ENCODE peak calls at places on chromosomes 16 and 17, in six cellular contexts. One of them, this sample, is unnamed. For H3K9me3, the result is how much of the 10 kb centered on the place peaks cover.

GRCh38 chr17:81608082-81608481 is 28.8 kb downstream of the NPLOC4 start:
- DNase-seq in left lung: no peak
- DNase-seq in esophagus muscularis mucosa: no peak
- DNase-seq in prostate gland: no peak
- DNase-seq in pancreas: no peak
- DNase-seq in Panc1: no peak
- DNase-seq in this sample: no peak

GRCh38 chr16:20898938-20899502 is 1.1 kb downstream of the DCUN1D3 start:
- DNase-seq in left lung: no peak
- DNase-seq in esophagus muscularis mucosa: no peak
- DNase-seq in prostate gland: no peak
- DNase-seq in pancreas: no peak
- DNase-seq in Panc1: no peak
- DNase-seq in this sample: no peak

GRCh38 chr17:33099906-33100305 is 108.3 kb downstream of the SPACA3 start:
- DNase-seq in left lung: no peak
- DNase-seq in esophagus muscularis mucosa: no peak
- DNase-seq in prostate gland: no peak
- DNase-seq in pancreas: no peak
- DNase-seq in Panc1: no peak
- DNase-seq in this sample: no peak

GRCh38 chr17:80217703-80218362 is 2.3 kb downstream of the SGSH start:
- DNase-seq in left lung: peak
- DNase-seq in esophagus muscularis mucosa: no peak
- DNase-seq in prostate gland: no peak
- DNase-seq in pancreas: no peak
- DNase-seq in Panc1: no peak
- DNase-seq in this sample: no peak

GRCh38 chr16:23836404-23837291 is 865 bp downstream of the PRKCB start:
- DNase-seq in left lung: peak
- DNase-seq in esophagus muscularis mucosa: no peak
- DNase-seq in prostate gland: no peak
- DNase-seq in pancreas: no peak
- DNase-seq in Panc1: no peak
- DNase-seq in this sample: no peak

GRCh38 chr17:7435676-7436555 is 681 bp downstream of the TMEM102 start:
- DNase-seq in left lung: peak
- DNase-seq in esophagus muscularis mucosa: no peak
- DNase-seq in prostate gland: peak
- DNase-seq in pancreas: peak
- DNase-seq in Panc1: no peak
- DNase-seq in this sample: no peak

GRCh38 chr17:74786411-74787097 is 10.4 kb upstream of the NAT9 start:
- DNase-seq in left lung: no peak
- DNase-seq in esophagus muscularis mucosa: no peak
- DNase-seq in prostate gland: no peak
- DNase-seq in pancreas: no peak
- DNase-seq in Panc1: no peak
- DNase-seq in this sample: no peak

GRCh38 chr17:17075037-17075755 is 32.9 kb downstream of the MPRIP start:
- DNase-seq in left lung: no peak
- DNase-seq in esophagus muscularis mucosa: no peak
- DNase-seq in prostate gland: no peak
- DNase-seq in pancreas: no peak
- DNase-seq in Panc1: no peak
- DNase-seq in this sample: peak

GRCh38 chr16:6625606-6626005 is 707.0 kb upstream of the RBFOX1 start:
- DNase-seq in left lung: no peak
- DNase-seq in esophagus muscularis mucosa: no peak
- DNase-seq in prostate gland: no peak
- DNase-seq in pancreas: no peak
- DNase-seq in Panc1: no peak
- DNase-seq in this sample: no peak

GRCh38 chr16:35182043-35182677 is 1722.7 kb downstream of the TP53TG3F start:
- DNase-seq in left lung: no peak
- DNase-seq in esophagus muscularis mucosa: peak
- DNase-seq in prostate gland: no peak
- DNase-seq in pancreas: no peak
- DNase-seq in Panc1: no peak
- DNase-seq in this sample: no peak
- H3K9me3 ChIP-seq in left lung: under half
- H3K9me3 ChIP-seq in esophagus muscularis mucosa: under half
- H3K9me3 ChIP-seq in prostate gland: under half
- H3K9me3 ChIP-seq in pancreas: under half
- H3K9me3 ChIP-seq in Panc1: under half
- H3K9me3 ChIP-seq in this sample: under half

GRCh38 chr16:27449434-27450188 is 47.6 kb downstream of the IL21R start:
- DNase-seq in left lung: no peak
- DNase-seq in esophagus muscularis mucosa: no peak
- DNase-seq in prostate gland: no peak
- DNase-seq in pancreas: no peak
- DNase-seq in Panc1: no peak
- DNase-seq in this sample: no peak
- TF ChIP-seq CTCF in left lung: no peak
- TF ChIP-seq CTCF in esophagus muscularis mucosa: no peak
- TF ChIP-seq CTCF in prostate gland: no peak
- TF ChIP-seq CTCF in pancreas: no peak
- TF ChIP-seq CTCF in Panc1: no peak
- TF ChIP-seq CTCF in this sample: no peak

DNA sequence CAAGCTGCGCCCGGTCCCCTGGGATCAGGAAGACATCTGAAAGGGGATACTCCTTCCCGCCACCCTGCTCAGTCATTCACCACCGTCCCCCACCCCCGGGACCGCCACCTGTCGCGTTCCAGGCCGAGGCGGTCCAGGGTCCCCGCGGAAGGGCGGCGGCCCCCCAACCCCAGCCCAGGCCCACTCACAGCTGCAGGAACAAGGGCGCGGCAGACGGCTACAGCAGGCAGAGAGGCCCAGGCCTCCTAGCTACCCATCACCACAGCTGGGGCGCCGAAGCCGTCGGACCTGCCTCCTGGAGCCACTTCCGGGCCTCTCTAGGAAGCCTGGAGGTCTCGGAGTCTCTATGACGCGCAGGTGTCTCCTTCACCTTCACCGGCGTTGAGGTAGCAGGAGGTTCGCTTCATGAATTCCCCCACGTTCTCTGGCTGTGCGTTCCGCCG is at the start of gene SDR42E1:
- DNase-seq in left lung: peak
- DNase-seq in esophagus muscularis mucosa: no peak
- DNase-seq in prostate gland: peak
- DNase-seq in pancreas: peak
- DNase-seq in Panc1: no peak
- DNase-seq in this sample: peak
- H3K9me3 ChIP-seq in left lung: under half
- H3K9me3 ChIP-seq in esophagus muscularis mucosa: under half
- H3K9me3 ChIP-seq in prostate gland: under half
- H3K9me3 ChIP-seq in pancreas: under half
- H3K9me3 ChIP-seq in Panc1: under half
- H3K9me3 ChIP-seq in this sample: under half

GRCh38 chr16:50685456-50686058 is 4.4 kb upstream of the SNX20 start:
- DNase-seq in left lung: no peak
- DNase-seq in esophagus muscularis mucosa: no peak
- DNase-seq in prostate gland: no peak
- DNase-seq in pancreas: no peak
- DNase-seq in Panc1: no peak
- DNase-seq in this sample: no peak

GRCh38 chr16:50680556-50680893 is 587 bp downstream of the SNX20 start:
- DNase-seq in left lung: no peak
- DNase-seq in esophagus muscularis mucosa: no peak
- DNase-seq in prostate gland: no peak
- DNase-seq in pancreas: no peak
- DNase-seq in Panc1: no peak
- DNase-seq in this sample: no peak

GRCh38 chr16:50684823-50685455 is 3.8 kb upstream of the SNX20 start:
- DNase-seq in left lung: peak
- DNase-seq in esophagus muscularis mucosa: no peak
- DNase-seq in prostate gland: no peak
- DNase-seq in pancreas: no peak
- DNase-seq in Panc1: no peak
- DNase-seq in this sample: no peak

GRCh38 chr16:50680907-50681885 is at the start of gene SNX20:
- DNase-seq in left lung: peak
- DNase-seq in esophagus muscularis mucosa: no peak
- DNase-seq in prostate gland: no peak
- DNase-seq in pancreas: no peak
- DNase-seq in Panc1: no peak
- DNase-seq in this sample: no peak

GRCh38 chr16:50683689-50684374 is 2.7 kb upstream of the SNX20 start:
- DNase-seq in left lung: peak
- DNase-seq in esophagus muscularis mucosa: no peak
- DNase-seq in prostate gland: no peak
- DNase-seq in pancreas: no peak
- DNase-seq in Panc1: no peak
- DNase-seq in this sample: no peak
- TF ChIP-seq CTCF in left lung: no peak
- TF ChIP-seq CTCF in esophagus muscularis mucosa: no peak
- TF ChIP-seq CTCF in prostate gland: no peak
- TF ChIP-seq CTCF in pancreas: no peak
- TF ChIP-seq CTCF in Panc1: no peak
- TF ChIP-seq CTCF in this sample: no peak

GRCh38 chr17:66467766-66468165 is 165.4 kb downstream of the PRKCA start:
- DNase-seq in left lung: no peak
- DNase-seq in esophagus muscularis mucosa: no peak
- DNase-seq in prostate gland: no peak
- DNase-seq in pancreas: no peak
- DNase-seq in Panc1: no peak
- DNase-seq in this sample: no peak

GRCh38 chr17:66469088-66469442 is 166.7 kb downstream of the PRKCA start:
- DNase-seq in left lung: no peak
- DNase-seq in esophagus muscularis mucosa: no peak
- DNase-seq in prostate gland: no peak
- DNase-seq in pancreas: no peak
- DNase-seq in Panc1: no peak
- DNase-seq in this sample: no peak

GRCh38 chr17:66469890-66470289 is 167.5 kb downstream of the PRKCA start:
- DNase-seq in left lung: no peak
- DNase-seq in esophagus muscularis mucosa: no peak
- DNase-seq in prostate gland: no peak
- DNase-seq in pancreas: no peak
- DNase-seq in Panc1: no peak
- DNase-seq in this sample: no peak

GRCh38 chr17:66466933-66467367 is 164.5 kb downstream of the PRKCA start:
- DNase-seq in left lung: no peak
- DNase-seq in esophagus muscularis mucosa: no peak
- DNase-seq in prostate gland: no peak
- DNase-seq in pancreas: no peak
- DNase-seq in Panc1: peak
- DNase-seq in this sample: no peak

DNA sequence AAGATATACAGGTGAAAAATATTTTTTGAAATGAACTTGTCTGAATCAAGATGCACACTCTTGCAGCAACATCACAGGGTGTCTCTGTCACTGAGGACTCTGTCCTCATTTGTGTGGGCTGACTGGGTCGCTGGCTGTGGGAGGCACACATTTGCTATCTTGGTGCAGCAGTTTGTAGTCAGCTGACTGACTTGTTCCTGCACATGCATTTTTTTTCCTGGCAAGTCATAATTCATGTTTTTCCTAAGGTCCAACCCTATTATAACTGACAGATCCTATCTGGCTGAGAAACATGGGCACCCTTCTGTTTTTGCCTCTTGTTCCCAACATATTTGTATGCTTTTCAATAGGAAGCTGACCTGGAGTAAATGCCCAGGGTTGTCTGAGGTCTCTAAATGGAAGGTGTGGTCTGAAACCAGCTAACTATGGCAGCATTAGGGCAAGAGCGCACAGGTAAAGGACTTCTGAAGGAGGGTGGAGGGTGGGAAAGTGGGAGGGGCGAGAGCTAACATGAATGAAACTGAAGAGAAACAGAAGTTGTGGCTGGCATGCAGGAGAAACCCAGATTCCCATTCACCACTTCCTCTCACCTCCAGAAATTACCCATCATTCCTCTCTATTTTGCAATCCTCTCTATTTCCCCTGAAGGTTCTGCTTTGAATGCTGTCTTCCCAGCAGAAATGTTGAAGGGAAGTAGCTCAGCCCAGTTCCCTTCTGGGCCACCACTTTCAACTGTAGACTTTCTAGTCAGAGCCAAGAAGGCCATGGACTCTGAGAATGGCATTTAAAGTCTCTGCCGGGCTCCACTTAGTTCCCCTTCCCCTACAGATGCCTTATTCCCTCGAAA is 166.1 kb downstream of the PRKCA start:
- DNase-seq in left lung: no peak
- DNase-seq in esophagus muscularis mucosa: no peak
- DNase-seq in prostate gland: no peak
- DNase-seq in pancreas: no peak
- DNase-seq in Panc1: no peak
- DNase-seq in this sample: no peak
- H3K9me3 ChIP-seq in left lung: under half
- H3K9me3 ChIP-seq in esophagus muscularis mucosa: under half
- H3K9me3 ChIP-seq in prostate gland: under half
- H3K9me3 ChIP-seq in pancreas: under half
- H3K9me3 ChIP-seq in Panc1: under half
- H3K9me3 ChIP-seq in this sample: under half

GRCh38 chr16:80988756-80989155 is 17.9 kb downstream of the CMC2 start:
- DNase-seq in left lung: no peak
- DNase-seq in esophagus muscularis mucosa: no peak
- DNase-seq in prostate gland: no peak
- DNase-seq in pancreas: no peak
- DNase-seq in Panc1: no peak
- DNase-seq in this sample: no peak
- TF ChIP-seq CTCF in left lung: no peak
- TF ChIP-seq CTCF in esophagus muscularis mucosa: no peak
- TF ChIP-seq CTCF in prostate gland: no peak
- TF ChIP-seq CTCF in pancreas: no peak
- TF ChIP-seq CTCF in Panc1: no peak
- TF ChIP-seq CTCF in this sample: no peak

GRCh38 chr16:3289998-3290673 is 6.8 kb downstream of the ZNF263 start:
- DNase-seq in left lung: no peak
- DNase-seq in esophagus muscularis mucosa: no peak
- DNase-seq in prostate gland: no peak
- DNase-seq in pancreas: no peak
- DNase-seq in Panc1: no peak
- DNase-seq in this sample: no peak

GRCh38 chr16:3295209-3295608 is 10.0 kb downstream of the TIGD7 start:
- DNase-seq in left lung: no peak
- DNase-seq in esophagus muscularis mucosa: no peak
- DNase-seq in prostate gland: no peak
- DNase-seq in pancreas: no peak
- DNase-seq in Panc1: no peak
- DNase-seq in this sample: no peak

GRCh38 chr16:3295783-3296182 is 9.4 kb downstream of the TIGD7 start:
- DNase-seq in left lung: no peak
- DNase-seq in esophagus muscularis mucosa: no peak
- DNase-seq in prostate gland: no peak
- DNase-seq in pancreas: no peak
- DNase-seq in Panc1: no peak
- DNase-seq in this sample: no peak

DNA sequence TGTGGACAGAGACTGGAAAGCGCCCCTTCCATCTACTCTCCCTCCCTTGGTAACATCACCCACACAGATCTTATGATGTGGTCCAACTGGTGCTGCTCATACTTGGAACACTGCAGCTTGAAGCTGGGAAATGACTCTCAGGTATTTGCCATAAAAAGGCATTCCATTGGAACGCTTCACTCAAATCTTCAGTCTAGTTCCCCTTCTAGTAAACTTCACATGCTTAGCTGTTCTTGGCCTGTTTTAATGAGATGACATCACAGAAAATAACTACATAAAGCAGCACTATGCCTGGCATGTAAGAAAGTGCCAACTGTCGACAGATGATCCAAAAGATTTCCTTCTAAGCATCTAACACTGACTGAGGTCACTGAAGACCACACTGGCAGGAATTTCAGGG is 9.3 kb downstream of the ZNF263 start:
- DNase-seq in left lung: no peak
- DNase-seq in esophagus muscularis mucosa: no peak
- DNase-seq in prostate gland: no peak
- DNase-seq in pancreas: no peak
- DNase-seq in Panc1: no peak
- DNase-seq in this sample: no peak
- H3K9me3 ChIP-seq in left lung: half or more
- H3K9me3 ChIP-seq in esophagus muscularis mucosa: under half
- H3K9me3 ChIP-seq in prostate gland: under half
- H3K9me3 ChIP-seq in pancreas: under half
- H3K9me3 ChIP-seq in Panc1: half or more
- H3K9me3 ChIP-seq in this sample: under half

This sample was measured in ovary.